ENCODE peak calls at places on chromosomes 2 and 18, in eight cellular contexts. V, E, D, P, M, W, I and S are unnamed samples.

GRCh38 chr18:37537868-37538525 is 27.6 kb downstream of the CELF4 start:
- DNase-seq in I (peak), W (peak), V (peak), D (peak), M (peak), E (peak), P (peak), S (peak)

GRCh38 chr18:8455661-8456614 is 153.3 kb upstream of the RAB12 start:
- DNase-seq in V (no peak), I (no peak), P (no peak), M (no peak), W (no peak), D (no peak), E (no peak), S (no peak)

GRCh38 chr2:794554-795244 is 117.5 kb upstream of the TMEM18 start:
- DNase-seq in M (no peak), I (peak), V (no peak), W (no peak), D (no peak), E (no peak), P (no peak), S (no peak)

GRCh38 chr2:186422226-186422625 is 63.8 kb upstream of the ZC3H15 start:
- DNase-seq in P (no peak), E (no peak), D (no peak), V (no peak), I (peak), W (peak), M (peak), S (no peak)

GRCh38 chr2:27638023-27638637 is 9.3 kb downstream of the GPN1 start:
- DNase-seq in I (no peak), E (no peak), M (peak), V (no peak), D (no peak), P (no peak), W (peak), S (no peak)

GRCh38 chr18:56166914-56167313 is 471.5 kb downstream of the TXNL1 start:
- DNase-seq in P (no peak), I (no peak), D (no peak), V (no peak), E (no peak), M (peak), W (no peak), S (no peak)

GRCh38 chr18:3411327-3411726 is 38.6 kb upstream of the TGIF1 start:
- DNase-seq in P (no peak), D (no peak), V (no peak), M (no peak), W (no peak), E (no peak), I (no peak), S (no peak)

GRCh38 chr2:105487142-105488069 is 88.6 kb upstream of the FHL2 start:
- DNase-seq in P (no peak), M (no peak), D (no peak), W (peak), V (no peak), E (no peak), I (peak), S (no peak)

GRCh38 chr18:23738575-23738974 is 49.3 kb downstream of the LAMA3 start:
- DNase-seq in E (no peak), W (no peak), P (no peak), M (no peak), I (no peak), V (no peak), D (no peak), S (no peak)

GRCh38 chr2:140122001-140122400 is 1341.8 kb upstream of the NXPH2 start:
- DNase-seq in D (no peak), E (peak), P (no peak), M (peak), V (no peak), W (no peak), I (no peak), S (no peak)

GRCh38 chr2:175022923-175023322 is 17.7 kb upstream of the CHN1 start:
- DNase-seq in D (no peak), P (no peak), I (no peak), W (no peak), E (peak), V (no peak), M (no peak), S (no peak)
- TF ChIP-seq CTCF in D (no peak), P (no peak), I (no peak), W (no peak), E (no peak), V (no peak), M (no peak), S (no peak)

DNA sequence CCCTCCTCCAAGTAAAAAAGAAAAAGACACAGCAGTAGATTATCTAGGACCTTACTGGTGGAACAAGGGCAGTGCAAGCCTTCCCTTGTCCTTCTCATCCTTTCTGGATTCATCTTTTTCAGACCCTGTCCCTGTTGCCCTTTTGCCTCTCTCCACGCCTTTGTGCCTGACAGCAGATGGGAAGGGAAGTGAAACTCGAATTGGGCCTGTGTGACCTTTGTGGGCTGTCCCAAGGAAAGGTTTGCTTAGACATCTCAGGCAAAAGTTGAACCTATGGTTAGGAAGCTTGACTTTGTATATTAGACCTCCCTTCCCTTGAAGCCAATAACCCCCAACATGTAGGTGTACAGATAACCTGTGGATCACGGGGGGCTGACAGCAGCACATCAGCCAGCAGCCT is 185.3 kb downstream of the PRKCE start:
- DNase-seq in I (no peak), V (no peak), E (no peak), M (no peak), P (no peak), D (no peak), W (no peak), S (no peak)
- TF ChIP-seq CTCF in I (no peak), V (no peak), E (no peak), M (no peak), P (no peak), D (no peak), W (no peak), S (no peak)

GRCh38 chr18:78429127-78430108 is 550.2 kb upstream of the SALL3 start:
- DNase-seq in M (no peak), P (no peak), I (no peak), W (no peak), D (no peak), V (no peak), E (no peak), S (no peak)

GRCh38 chr18:78430171-78430857 is 549.3 kb upstream of the SALL3 start:
- DNase-seq in W (no peak), P (no peak), V (no peak), M (no peak), D (no peak), E (no peak), I (no peak), S (no peak)

GRCh38 chr18:78427081-78427480 is 552.5 kb upstream of the SALL3 start:
- DNase-seq in V (no peak), M (no peak), E (no peak), P (no peak), W (no peak), I (no peak), D (no peak), S (no peak)

GRCh38 chr18:78436110-78436509 is 543.5 kb upstream of the SALL3 start:
- DNase-seq in V (no peak), M (no peak), E (no peak), P (no peak), I (no peak), D (no peak), W (no peak), S (no peak)

GRCh38 chr18:78431606-78432005 is 548.0 kb upstream of the SALL3 start:
- DNase-seq in M (no peak), I (no peak), V (no peak), W (no peak), P (no peak), D (no peak), E (no peak), S (no peak)
- TF ChIP-seq CTCF in M (no peak), I (no peak), V (no peak), W (no peak), P (no peak), D (no peak), E (no peak), S (no peak)

GRCh38 chr2:226813148-226813701 is 13.6 kb upstream of the IRS1 start:
- DNase-seq in M (peak), E (no peak), I (no peak), P (no peak), W (peak), D (no peak), V (no peak), S (no peak)
- TF ChIP-seq CTCF in M (peak), E (peak), I (peak), P (no peak), W (peak), D (no peak), V (no peak), S (no peak)